ENCODE peak calls at places on chromosome 1, in seven cellular contexts. One of them, this sample, is unnamed.

GRCh38 chr1:160837558-160838205 is 25.0 kb downstream of the CD244 start:
- DNase-seq in astrocyte: peak; percentile 6
- DNase-seq in lung: no peak
- DNase-seq in astrocyte of the spinal cord: no peak
- DNase-seq in dorsolateral prefrontal cortex: no peak
- DNase-seq in GM23248: peak; percentile 67
- DNase-seq in thyroid gland: peak; percentile 46
- DNase-seq in this sample: peak; percentile 33

GRCh38 chr1:35441926-35442579 is 115.2 kb downstream of the KIAA0319L start:
- DNase-seq in astrocyte: no peak
- DNase-seq in lung: no peak
- DNase-seq in astrocyte of the spinal cord: no peak
- DNase-seq in dorsolateral prefrontal cortex: no peak
- DNase-seq in GM23248: no peak
- DNase-seq in thyroid gland: no peak
- DNase-seq in this sample: no peak

GRCh38 chr1:2961081-2961480 is 60.2 kb upstream of the ACTRT2 start:
- DNase-seq in astrocyte: no peak
- DNase-seq in lung: no peak
- DNase-seq in astrocyte of the spinal cord: no peak
- DNase-seq in dorsolateral prefrontal cortex: no peak
- DNase-seq in GM23248: no peak
- DNase-seq in thyroid gland: no peak
- DNase-seq in this sample: no peak

GRCh38 chr1:78427506-78427905 is 63.3 kb upstream of the PTGFR start:
- DNase-seq in astrocyte: no peak
- DNase-seq in lung: no peak
- DNase-seq in astrocyte of the spinal cord: no peak
- DNase-seq in dorsolateral prefrontal cortex: no peak
- DNase-seq in GM23248: no peak
- DNase-seq in thyroid gland: no peak
- DNase-seq in this sample: no peak

GRCh38 chr1:211713231-211713630 is 37.8 kb upstream of the NEK2 start:
- DNase-seq in astrocyte: no peak
- DNase-seq in lung: no peak
- DNase-seq in astrocyte of the spinal cord: no peak
- DNase-seq in dorsolateral prefrontal cortex: no peak
- DNase-seq in GM23248: peak; percentile 13
- DNase-seq in thyroid gland: no peak
- DNase-seq in this sample: peak; percentile 25

GRCh38 chr1:37989381-37989930 is 366 bp downstream of the SF3A3 start:
- DNase-seq in astrocyte: peak; percentile 32
- DNase-seq in lung: peak; percentile 55
- DNase-seq in astrocyte of the spinal cord: peak; percentile 41
- DNase-seq in dorsolateral prefrontal cortex: no peak
- DNase-seq in GM23248: peak; percentile 72
- DNase-seq in thyroid gland: no peak
- DNase-seq in this sample: no peak

GRCh38 chr1:64886877-64887276 is 79.5 kb downstream of the JAK1 start:
- DNase-seq in astrocyte: no peak
- DNase-seq in lung: no peak
- DNase-seq in astrocyte of the spinal cord: no peak
- DNase-seq in dorsolateral prefrontal cortex: no peak
- DNase-seq in GM23248: no peak
- DNase-seq in thyroid gland: no peak
- DNase-seq in this sample: no peak

GRCh38 chr1:17046043-17046657 is 7.7 kb downstream of the SDHB start:
- DNase-seq in astrocyte: peak; percentile 47
- DNase-seq in lung: no peak
- DNase-seq in astrocyte of the spinal cord: peak; percentile 74
- DNase-seq in dorsolateral prefrontal cortex: no peak
- DNase-seq in GM23248: peak; percentile 86
- DNase-seq in thyroid gland: no peak
- DNase-seq in this sample: peak; percentile 75

GRCh38 chr1:152167835-152168534 is 9.0 kb upstream of the RPTN start:
- DNase-seq in astrocyte: peak; percentile 97
- DNase-seq in lung: no peak
- DNase-seq in astrocyte of the spinal cord: peak; percentile 76
- DNase-seq in dorsolateral prefrontal cortex: no peak
- DNase-seq in GM23248: peak; percentile 89
- DNase-seq in thyroid gland: peak; percentile 18
- DNase-seq in this sample: peak; percentile 97

GRCh38 chr1:155591770-155592169 is 18.2 kb upstream of the MSTO1 start:
- DNase-seq in astrocyte: peak; percentile 36
- DNase-seq in lung: no peak
- DNase-seq in astrocyte of the spinal cord: peak; percentile 65
- DNase-seq in dorsolateral prefrontal cortex: no peak
- DNase-seq in GM23248: peak; percentile 79
- DNase-seq in thyroid gland: no peak
- DNase-seq in this sample: peak; percentile 71

GRCh38 chr1:164709108-164709507 is 150.1 kb downstream of the PBX1 start:
- DNase-seq in astrocyte: no peak
- DNase-seq in lung: no peak
- DNase-seq in astrocyte of the spinal cord: no peak
- DNase-seq in dorsolateral prefrontal cortex: no peak
- DNase-seq in GM23248: no peak
- DNase-seq in thyroid gland: no peak
- DNase-seq in this sample: no peak

GRCh38 chr1:78690516-78690915 is 40.9 kb downstream of the IFI44 start:
- DNase-seq in astrocyte: no peak
- DNase-seq in lung: no peak
- DNase-seq in astrocyte of the spinal cord: no peak
- DNase-seq in dorsolateral prefrontal cortex: no peak
- DNase-seq in GM23248: no peak
- DNase-seq in thyroid gland: no peak
- DNase-seq in this sample: no peak

GRCh38 chr1:209688746-209689234 is 13.6 kb downstream of the G0S2 start:
- DNase-seq in astrocyte: peak; percentile 51
- DNase-seq in lung: no peak
- DNase-seq in astrocyte of the spinal cord: peak; percentile 56
- DNase-seq in dorsolateral prefrontal cortex: no peak
- DNase-seq in GM23248: peak; percentile 40
- DNase-seq in thyroid gland: no peak
- DNase-seq in this sample: peak; percentile 46

GRCh38 chr1:206768472-206769330 is 1.9 kb upstream of the IL19 start:
- DNase-seq in astrocyte: no peak
- DNase-seq in lung: no peak
- DNase-seq in astrocyte of the spinal cord: no peak
- DNase-seq in dorsolateral prefrontal cortex: no peak
- DNase-seq in GM23248: no peak
- DNase-seq in thyroid gland: no peak
- DNase-seq in this sample: no peak
- H3K4me3 ChIP-seq in astrocyte: no peak overlapping the region
- H3K4me3 ChIP-seq in lung: no peak overlapping the region
- H3K4me3 ChIP-seq in astrocyte of the spinal cord: no peak overlapping the region
- H3K4me3 ChIP-seq in dorsolateral prefrontal cortex: no peak overlapping the region
- H3K4me3 ChIP-seq in GM23248: no peak overlapping the region
- H3K4me3 ChIP-seq in thyroid gland: no peak overlapping the region
- H3K4me3 ChIP-seq in this sample: no peak overlapping the region

GRCh38 chr1:237043846-237044636 is 2.1 kb downstream of the RYR2 start:
- DNase-seq in astrocyte: no peak
- DNase-seq in lung: no peak
- DNase-seq in astrocyte of the spinal cord: no peak
- DNase-seq in dorsolateral prefrontal cortex: no peak
- DNase-seq in GM23248: no peak
- DNase-seq in thyroid gland: peak; percentile 85
- DNase-seq in this sample: no peak
- H3K4me3 ChIP-seq in astrocyte: no peak overlapping the region
- H3K4me3 ChIP-seq in lung: no peak overlapping the region
- H3K4me3 ChIP-seq in astrocyte of the spinal cord: no peak overlapping the region
- H3K4me3 ChIP-seq in dorsolateral prefrontal cortex: peak overlapping the region; percentile 73
- H3K4me3 ChIP-seq in GM23248: no peak overlapping the region
- H3K4me3 ChIP-seq in thyroid gland: peak overlapping the region; percentile 40
- H3K4me3 ChIP-seq in this sample: no peak overlapping the region

GRCh38 chr1:59013928-59014279 is 230.1 kb upstream of the JUN start:
- DNase-seq in astrocyte: no peak
- DNase-seq in lung: no peak
- DNase-seq in astrocyte of the spinal cord: no peak
- DNase-seq in dorsolateral prefrontal cortex: no peak
- DNase-seq in GM23248: no peak
- DNase-seq in thyroid gland: no peak
- DNase-seq in this sample: no peak
- H3K4me3 ChIP-seq in astrocyte: no peak overlapping the region
- H3K4me3 ChIP-seq in lung: no peak overlapping the region
- H3K4me3 ChIP-seq in astrocyte of the spinal cord: no peak overlapping the region
- H3K4me3 ChIP-seq in dorsolateral prefrontal cortex: no peak overlapping the region
- H3K4me3 ChIP-seq in GM23248: peak overlapping the region; percentile 46
- H3K4me3 ChIP-seq in thyroid gland: no peak overlapping the region
- H3K4me3 ChIP-seq in this sample: peak overlapping the region; percentile 37

DNA sequence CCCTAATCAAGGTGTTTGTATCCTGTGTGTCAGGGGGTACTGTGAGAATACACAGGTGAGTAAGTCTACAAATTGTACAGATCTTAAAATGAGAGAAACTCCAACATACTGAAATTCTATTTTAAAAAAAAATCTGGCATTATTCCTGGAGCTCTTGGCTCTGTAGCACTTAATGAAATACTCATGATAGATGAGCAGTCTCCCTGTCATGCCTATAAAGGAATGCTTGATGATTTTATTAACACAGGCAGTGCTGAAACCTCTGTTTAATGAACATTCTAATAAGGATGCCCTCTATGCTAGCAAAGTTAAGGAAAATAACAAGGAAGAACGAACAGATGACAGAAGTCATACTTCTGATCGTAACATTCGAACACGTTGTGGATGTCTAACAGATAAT is 233.9 kb upstream of the NEGR1 start:
- DNase-seq in astrocyte: no peak
- DNase-seq in lung: no peak
- DNase-seq in astrocyte of the spinal cord: no peak
- DNase-seq in dorsolateral prefrontal cortex: no peak
- DNase-seq in GM23248: peak; percentile 47
- DNase-seq in thyroid gland: no peak
- DNase-seq in this sample: peak; percentile 9
- H3K4me3 ChIP-seq in astrocyte: no peak overlapping the region
- H3K4me3 ChIP-seq in lung: no peak overlapping the region
- H3K4me3 ChIP-seq in astrocyte of the spinal cord: no peak overlapping the region
- H3K4me3 ChIP-seq in dorsolateral prefrontal cortex: no peak overlapping the region
- H3K4me3 ChIP-seq in GM23248: peak overlapping the region; percentile 13
- H3K4me3 ChIP-seq in thyroid gland: no peak overlapping the region
- H3K4me3 ChIP-seq in this sample: no peak overlapping the region

GRCh38 chr1:177181631-177182291 is 11.0 kb downstream of the BRINP2 start:
- DNase-seq in astrocyte: peak; percentile 15
- DNase-seq in lung: peak; percentile 55
- DNase-seq in astrocyte of the spinal cord: peak; percentile 45
- DNase-seq in dorsolateral prefrontal cortex: peak; percentile 57
- DNase-seq in GM23248: peak; percentile 75
- DNase-seq in thyroid gland: peak; percentile 56
- DNase-seq in this sample: peak; percentile 34
- H3K4me3 ChIP-seq in astrocyte: peak overlapping the region; percentile 43
- H3K4me3 ChIP-seq in lung: no peak overlapping the region
- H3K4me3 ChIP-seq in astrocyte of the spinal cord: peak overlapping the region; percentile 17
- H3K4me3 ChIP-seq in dorsolateral prefrontal cortex: peak overlapping the region; percentile 60
- H3K4me3 ChIP-seq in GM23248: peak overlapping the region; percentile 60
- H3K4me3 ChIP-seq in thyroid gland: no peak overlapping the region
- H3K4me3 ChIP-seq in this sample: peak overlapping the region; percentile 39

This sample was measured in AG10803.